ENCODE peak calls at places on chromosomes 13 and 19, in seven cellular contexts. X, I, L, M, D, N and Y are unnamed samples. For H3K4me1, the result is how much of the 10 kb centered on the place peaks cover.

GRCh38 chr19:6238256-6238642 is 41.5 kb downstream of the MLLT1 start:
- DNase-seq in X (no peak), I (no peak), L (no peak), M (no peak), D (peak), N (peak), Y (no peak)

GRCh38 chr19:4742717-4743646 is 19.3 kb upstream of the DPP9 start:
- DNase-seq in X (no peak), I (no peak), L (no peak), M (no peak), D (no peak), N (peak), Y (no peak)

GRCh38 chr13:43261018-43261417 is 237.6 kb downstream of the DNAJC15 start:
- DNase-seq in X (no peak), I (no peak), L (no peak), M (no peak), D (peak), N (no peak), Y (no peak)

GRCh38 chr13:107342747-107343146 is 774.8 kb upstream of the ARGLU1 start:
- DNase-seq in X (no peak), I (no peak), L (no peak), M (no peak), D (no peak), N (no peak), Y (no peak)

GRCh38 chr13:73602295-73602694 is 531.9 kb downstream of the KLF12 start:
- DNase-seq in X (no peak), I (no peak), L (no peak), M (no peak), D (peak), N (no peak), Y (no peak)

GRCh38 chr13:35392768-35393167 is 83.7 kb downstream of the MAB21L1 start:
- DNase-seq in X (no peak), I (no peak), L (no peak), M (no peak), D (no peak), N (no peak), Y (no peak)

GRCh38 chr13:106212436-106213010 is 322.9 kb downstream of the EFNB2 start:
- DNase-seq in X (no peak), I (no peak), L (no peak), M (no peak), D (no peak), N (no peak), Y (no peak)

GRCh38 chr13:51009597-51009996 is 100.0 kb downstream of the RNASEH2B start:
- DNase-seq in X (no peak), I (no peak), L (no peak), M (no peak), D (no peak), N (no peak), Y (no peak)

GRCh38 chr13:111539252-111539651 is 218.8 kb downstream of the TEX29 start:
- DNase-seq in X (no peak), I (no peak), L (no peak), M (no peak), D (no peak), N (no peak), Y (no peak)

GRCh38 chr13:37175996-37176395 is 70.5 kb upstream of the CSNK1A1L start:
- DNase-seq in X (no peak), I (no peak), L (no peak), M (no peak), D (peak), N (no peak), Y (no peak)

GRCh38 chr19:23075031-23075733 is 41.6 kb upstream of the ZNF730 start:
- DNase-seq in X (peak), I (peak), L (peak), M (peak), D (peak), N (peak), Y (peak)

GRCh38 chr13:106083620-106084350 is 451.7 kb downstream of the EFNB2 start:
- DNase-seq in X (no peak), I (no peak), L (peak), M (no peak), D (peak), N (peak), Y (no peak)

GRCh38 chr13:57612568-57612967 is 19.0 kb upstream of the PCDH17 start:
- DNase-seq in X (no peak), I (no peak), L (no peak), M (no peak), D (no peak), N (no peak), Y (no peak)

GRCh38 chr13:114339779-114340534 is 25.7 kb downstream of the CHAMP1 start:
- DNase-seq in X (peak), I (no peak), L (peak), M (peak), D (peak), N (peak), Y (no peak)

GRCh38 chr13:106376411-106377112 is 158.9 kb downstream of the EFNB2 start:
- DNase-seq in X (no peak), I (peak), L (no peak), M (no peak), D (peak), N (no peak), Y (no peak)

GRCh38 chr19:15042003-15042402 is 7.3 kb upstream of the CASP14 start:
- DNase-seq in X (no peak), I (no peak), L (no peak), M (no peak), D (no peak), N (no peak), Y (no peak)

GRCh38 chr19:38317104-38317612 is 1.4 kb upstream of the YIF1B start:
- DNase-seq in X (no peak), I (no peak), L (no peak), M (no peak), D (no peak), N (no peak), Y (no peak)

GRCh38 chr13:32136716-32137115 is 105.1 kb downstream of the FRY start:
- DNase-seq in X (no peak), I (no peak), L (no peak), M (no peak), D (no peak), N (no peak), Y (no peak)

GRCh38 chr19:5587661-5588060 is 19.9 kb upstream of the TINCR start:
- DNase-seq in X (no peak), I (no peak), L (no peak), M (no peak), D (no peak), N (peak), Y (peak)

GRCh38 chr19:14409157-14410053 is 9.7 kb downstream of the DDX39A start:
- DNase-seq in X (no peak), I (no peak), L (no peak), M (no peak), D (no peak), N (no peak), Y (no peak)

GRCh38 chr13:49097374-49097773 is 121.7 kb downstream of the FNDC3A start:
- DNase-seq in X (no peak), I (no peak), L (no peak), M (no peak), D (peak), N (no peak), Y (no peak)

GRCh38 chr13:26446751-26447150 is 110.7 kb upstream of the WASF3 start:
- DNase-seq in X (no peak), I (no peak), L (no peak), M (no peak), D (no peak), N (no peak), Y (no peak)

GRCh38 chr19:3849092-3849491 is 19.7 kb downstream of the ZFR2 start:
- DNase-seq in X (no peak), I (no peak), L (no peak), M (peak), D (no peak), N (peak), Y (no peak)

GRCh38 chr19:7267792-7268736 is 26.1 kb downstream of the INSR start:
- DNase-seq in X (peak), I (peak), L (no peak), M (no peak), D (no peak), N (no peak), Y (no peak)

GRCh38 chr13:68347220-68347619 is 1117.1 kb upstream of the PCDH9 start:
- DNase-seq in X (no peak), I (no peak), L (no peak), M (no peak), D (no peak), N (no peak), Y (no peak)

GRCh38 chr13:113935081-113935511 is 38.8 kb downstream of the C13orf46 start:
- DNase-seq in X (peak), I (no peak), L (no peak), M (no peak), D (peak), N (peak), Y (no peak)

DNA sequence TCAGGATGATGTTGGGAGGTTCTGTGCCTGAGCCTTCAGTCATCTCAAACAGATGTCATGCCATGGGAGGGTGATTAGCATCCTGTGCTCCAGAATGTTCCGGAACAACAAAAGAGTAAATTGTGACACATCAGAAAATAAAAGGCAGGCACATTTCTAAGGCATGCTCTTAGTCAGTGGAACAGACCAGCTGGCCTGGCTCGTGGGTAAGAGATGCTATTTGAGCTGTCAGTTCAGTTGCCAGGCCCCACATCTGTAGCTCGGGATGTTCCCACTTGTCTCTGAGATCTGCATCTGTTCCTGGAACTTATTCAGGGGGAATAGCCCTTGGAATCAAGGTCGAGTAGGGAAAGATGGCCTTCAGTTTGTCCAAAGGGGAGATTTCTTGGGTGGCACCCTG is 26.0 kb downstream of the OLFM4 start:
- DNase-seq in X (no peak), I (no peak), L (no peak), M (no peak), D (no peak), N (no peak), Y (peak)
- H3K4me1 ChIP-seq in X (under half), I (under half), L (under half), M (under half), D (under half), N (under half), Y (under half)

GRCh38 chr19:51904331-51905165 is at the start of gene ZNF649:
- DNase-seq in X (peak), I (peak), L (peak), M (peak), D (peak), N (peak), Y (peak)
- TF ChIP-seq CTCF in X (no peak), I (no peak), L (peak), M (no peak), D (peak), N (no peak), Y (no peak)

GRCh38 chr19:18198374-18198773 is 5.4 kb downstream of the MPV17L2 start:
- DNase-seq in X (no peak), I (no peak), L (no peak), M (no peak), D (no peak), N (no peak), Y (no peak)
- H3K4me1 ChIP-seq in X (under half), I (under half), L (under half), M (under half), D (under half), N (under half), Y (under half)

GRCh38 chr13:62418872-62419271 is 1003.2 kb upstream of the PCDH20 start:
- DNase-seq in X (no peak), I (no peak), L (no peak), M (no peak), D (peak), N (no peak), Y (no peak)
- TF ChIP-seq CTCF in X (no peak), I (no peak), L (no peak), M (no peak), D (no peak), N (no peak), Y (no peak)

GRCh38 chr19:54405628-54406027 is 9.6 kb upstream of the TTYH1 start:
- DNase-seq in X (no peak), I (no peak), L (no peak), M (no peak), D (no peak), N (no peak), Y (no peak)

GRCh38 chr19:54407780-54408179 is 7.5 kb upstream of the TTYH1 start:
- DNase-seq in X (no peak), I (no peak), L (no peak), M (no peak), D (no peak), N (no peak), Y (no peak)

GRCh38 chr19:54400913-54401312 is 14.4 kb upstream of the TTYH1 start:
- DNase-seq in X (no peak), I (no peak), L (no peak), M (no peak), D (no peak), N (no peak), Y (no peak)

GRCh38 chr19:54399189-54399588 is 16.1 kb upstream of the TTYH1 start:
- DNase-seq in X (no peak), I (no peak), L (no peak), M (no peak), D (no peak), N (no peak), Y (no peak)

GRCh38 chr19:54403054-54403453 is 12.2 kb upstream of the TTYH1 start:
- DNase-seq in X (no peak), I (no peak), L (no peak), M (no peak), D (no peak), N (no peak), Y (no peak)
- H3K4me1 ChIP-seq in X (under half), I (under half), L (under half), M (under half), D (under half), N (under half), Y (under half)

GRCh38 chr13:41053384-41053826 is 7.9 kb upstream of the WBP4 start:
- DNase-seq in X (no peak), I (no peak), L (no peak), M (peak), D (peak), N (no peak), Y (no peak)

GRCh38 chr13:41054212-41054877 is 7.0 kb upstream of the WBP4 start:
- DNase-seq in X (no peak), I (no peak), L (no peak), M (peak), D (peak), N (peak), Y (no peak)

GRCh38 chr13:41056194-41056593 is 5.1 kb upstream of the WBP4 start:
- DNase-seq in X (no peak), I (no peak), L (no peak), M (no peak), D (no peak), N (no peak), Y (no peak)

GRCh38 chr13:41056996-41057711 is 4.2 kb upstream of the WBP4 start:
- DNase-seq in X (no peak), I (no peak), L (no peak), M (no peak), D (no peak), N (no peak), Y (no peak)

GRCh38 chr13:41054919-41055619 is 6.2 kb upstream of the WBP4 start:
- DNase-seq in X (no peak), I (no peak), L (no peak), M (peak), D (no peak), N (peak), Y (no peak)
- TF ChIP-seq CTCF in X (no peak), I (no peak), L (peak), M (peak), D (peak), N (peak), Y (no peak)

GRCh38 chr19:45771331-45771933 is 2.4 kb upstream of the SIX5 start:
- DNase-seq in X (no peak), I (no peak), L (peak), M (no peak), D (no peak), N (no peak), Y (no peak)

GRCh38 chr19:45769054-45769782 is at the start of gene SIX5:
- DNase-seq in X (peak), I (peak), L (peak), M (peak), D (peak), N (peak), Y (peak)

GRCh38 chr19:45768644-45769053 is 403 bp downstream of the SIX5 start:
- DNase-seq in X (peak), I (no peak), L (peak), M (peak), D (peak), N (no peak), Y (no peak)

GRCh38 chr19:45770192-45771101 is 1.4 kb upstream of the SIX5 start:
- DNase-seq in X (peak), I (peak), L (peak), M (peak), D (peak), N (peak), Y (peak)

DNA sequence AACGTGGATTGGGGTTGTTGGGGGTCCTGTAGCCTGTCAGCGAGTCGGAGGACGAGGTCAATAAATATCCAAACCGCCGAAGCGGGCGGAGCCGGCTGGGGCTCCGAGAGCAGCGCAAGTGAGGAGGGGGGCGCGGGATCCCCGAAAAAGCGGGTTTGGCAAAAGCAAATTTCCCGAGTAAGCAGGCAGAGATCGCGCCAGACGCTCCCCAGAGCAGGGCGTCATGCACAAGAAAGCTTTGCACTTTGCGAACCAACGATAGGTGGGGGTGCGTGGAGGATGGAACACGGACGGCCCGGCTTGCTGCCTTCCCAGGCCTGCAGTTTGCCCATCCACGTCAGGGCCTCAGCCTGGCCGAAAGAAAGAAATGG is 754 bp upstream of the SIX5 start:
- DNase-seq in X (peak), I (no peak), L (peak), M (peak), D (no peak), N (no peak), Y (peak)
- H3K4me1 ChIP-seq in X (under half), I (under half), L (half or more), M (under half), D (under half), N (under half), Y (under half)